ENCODE peak calls at places on chromosomes 12 and 14, in four cellular contexts. K is transverse colon, N is HCT116, F is breast epithelium. Z is an unnamed sample. For H3K9me3, the result is how much of the 10 kb centered on the place peaks cover.

GRCh38 chr14:20418501-20418909 is 5.2 kb upstream of the TEP1 start:
- DNase-seq in F (no peak), K (peak), N (no peak), Z (no peak)

GRCh38 chr12:104539063-104539462 is 82.3 kb downstream of the CHST11 start:
- DNase-seq in K (no peak), F (no peak), N (no peak), Z (no peak)

GRCh38 chr12:7058163-7058845 is 2.2 kb upstream of the C1S start:
- DNase-seq in N (no peak), F (no peak), K (no peak), Z (no peak)

GRCh38 chr12:4270670-4271432 is 2.7 kb upstream of the CCND2 start:
- DNase-seq in F (no peak), K (peak), N (no peak), Z (peak)

GRCh38 chr14:21541413-21542074 is 15.4 kb upstream of the SALL2 start:
- DNase-seq in K (no peak), N (no peak), F (no peak), Z (no peak)

GRCh38 chr12:122228092-122228491 is 2.2 kb upstream of the DIABLO start:
- DNase-seq in F (no peak), N (no peak), K (no peak), Z (no peak)

GRCh38 chr12:1845427-1845826 is 25.1 kb downstream of the LRTM2 start:
- DNase-seq in N (no peak), F (peak), K (peak), Z (no peak)

GRCh38 chr12:91984571-91984970 is 161.1 kb downstream of the BTG1 start:
- DNase-seq in N (no peak), K (no peak), F (no peak), Z (no peak)

GRCh38 chr14:30655658-30656057 is 33.5 kb downstream of the SCFD1 start:
- DNase-seq in N (no peak), K (no peak), F (no peak), Z (no peak)

GRCh38 chr12:30746190-30746589 is 8.6 kb downstream of the CAPRIN2 start:
- DNase-seq in K (no peak), F (no peak), N (no peak), Z (no peak)

GRCh38 chr12:98743362-98743953 is 98.4 kb downstream of the APAF1 start:
- DNase-seq in N (peak), F (no peak), K (no peak), Z (no peak)

GRCh38 chr12:109687250-109687649 is 26.4 kb upstream of the FAM222A start:
- DNase-seq in N (no peak), F (no peak), K (peak), Z (peak)

GRCh38 chr14:92553456-92553855 is 39.9 kb downstream of the RIN3 start:
- DNase-seq in K (no peak), N (no peak), F (no peak), Z (no peak)

GRCh38 chr14:51081209-51081608 is 13.7 kb downstream of the TRIM9 start:
- DNase-seq in N (no peak), K (no peak), F (no peak), Z (no peak)

GRCh38 chr12:42090899-42091298 is 53.8 kb downstream of the GXYLT1 start:
- DNase-seq in F (no peak), K (no peak), N (no peak), Z (no peak)

GRCh38 chr12:113277511-113277910 is 56.2 kb downstream of the TPCN1 start:
- DNase-seq in N (no peak), K (no peak), F (no peak), Z (no peak)

GRCh38 chr14:77026166-77026929 is 2.2 kb downstream of the IRF2BPL start:
- DNase-seq in K (no peak), N (no peak), F (no peak), Z (peak)

GRCh38 chr12:92030618-92031017 is 115.0 kb downstream of the BTG1 start:
- DNase-seq in K (peak), N (no peak), F (no peak), Z (peak)

GRCh38 chr12:54292083-54292930 is 8.5 kb downstream of the NFE2 start:
- DNase-seq in K (no peak), F (no peak), N (no peak), Z (no peak)

GRCh38 chr12:85872497-85873091 is 1.5 kb upstream of the NTS start:
- DNase-seq in K (no peak), N (peak), F (no peak), Z (no peak)

GRCh38 chr14:104387385-104388010 is 192.1 kb upstream of the C14orf180 start:
- DNase-seq in K (peak), F (peak), N (no peak), Z (peak)

GRCh38 chr14:20632831-20633771 is 8.4 kb downstream of the OR6S1 start:
- DNase-seq in N (no peak), F (no peak), K (peak), Z (peak)

GRCh38 chr12:122190842-122191668 is 8.1 kb downstream of the LRRC43 start:
- DNase-seq in N (peak), K (peak), F (no peak), Z (peak)

DNA sequence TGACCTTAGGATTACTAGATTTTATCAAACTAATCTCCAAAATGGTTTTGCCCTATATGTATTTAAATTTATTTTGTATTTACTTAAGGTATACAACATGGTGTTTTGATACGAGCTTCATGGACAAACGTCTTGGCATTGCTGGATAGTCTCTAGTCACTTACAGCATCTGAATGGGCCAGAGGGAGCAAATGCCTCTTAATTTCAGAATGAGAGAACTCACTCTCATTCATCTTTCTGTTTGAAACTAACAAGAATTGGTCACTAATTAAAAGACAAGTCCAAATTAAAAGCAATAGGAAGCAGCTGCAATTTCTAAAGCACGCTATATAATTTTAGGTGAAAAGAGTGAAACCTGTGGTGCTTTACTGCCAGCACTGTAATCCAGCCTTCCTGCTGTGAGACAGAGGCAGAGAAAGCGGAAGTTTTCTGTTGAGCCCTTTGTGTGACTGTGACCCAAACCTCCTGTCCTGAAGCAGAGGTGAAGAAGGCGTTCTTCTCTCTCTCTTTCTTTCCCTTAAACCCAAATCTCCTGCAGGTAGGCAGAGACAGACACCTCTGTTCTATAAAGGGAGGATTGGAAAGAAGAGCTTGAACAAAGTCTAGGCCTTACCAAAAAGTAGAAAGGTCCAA is 184.6 kb upstream of the NAV3 start:
- DNase-seq in K (no peak), N (no peak), F (no peak), Z (no peak)
- H3K4me3 ChIP-seq in K (no peak), N (no peak), F (no peak), Z (no peak)

GRCh38 chr12:116547955-116548471 is 11.2 kb upstream of the MAP1LC3B2 start:
- DNase-seq in F (no peak), N (no peak), K (no peak), Z (no peak)

GRCh38 chr12:116545936-116546335 is 13.2 kb upstream of the MAP1LC3B2 start:
- DNase-seq in K (no peak), N (no peak), F (no peak), Z (no peak)

GRCh38 chr12:116541547-116542344 is 17.4 kb upstream of the MAP1LC3B2 start:
- DNase-seq in K (no peak), F (no peak), N (no peak), Z (no peak)

GRCh38 chr12:116542345-116542950 is 16.7 kb upstream of the MAP1LC3B2 start:
- DNase-seq in N (no peak), K (no peak), F (no peak), Z (no peak)

GRCh38 chr12:116544656-116545055 is 14.5 kb upstream of the MAP1LC3B2 start:
- DNase-seq in F (no peak), N (no peak), K (peak), Z (no peak)
- TF ChIP-seq POLR2AphosphoS5 in F (no peak), N (no peak), K (peak), Z (no peak)

GRCh38 chr12:12365442-12365802 is 8.5 kb downstream of the BORCS5 start:
- DNase-seq in K (no peak), N (no peak), F (no peak), Z (no peak)

GRCh38 chr12:12367096-12367998 is 10.5 kb downstream of the BORCS5 start:
- DNase-seq in N (no peak), F (no peak), K (no peak), Z (no peak)

GRCh38 chr12:12365931-12366431 is 9.1 kb downstream of the BORCS5 start:
- DNase-seq in F (no peak), K (no peak), N (no peak), Z (no peak)

GRCh38 chr12:12364787-12365441 is 8.0 kb downstream of the BORCS5 start:
- DNase-seq in K (no peak), N (no peak), F (no peak), Z (no peak)
- H3K9me3 ChIP-seq in K (under half), N (under half), F (under half), Z (under half)

GRCh38 chr12:68102731-68103130 is 56.8 kb downstream of the IFNG start:
- DNase-seq in N (no peak), K (no peak), F (no peak), Z (no peak)
- H3K4me3 ChIP-seq in N (no peak), K (no peak), F (no peak), Z (no peak)

GRCh38 chr14:101973356-101973755 is 9.0 kb downstream of the DYNC1H1 start:
- DNase-seq in F (no peak), N (no peak), K (no peak), Z (no peak)

GRCh38 chr14:101975231-101975630 is 10.9 kb downstream of the DYNC1H1 start:
- DNase-seq in K (no peak), N (no peak), F (no peak), Z (no peak)

GRCh38 chr14:101970830-101971400 is 6.5 kb downstream of the DYNC1H1 start:
- DNase-seq in K (no peak), N (no peak), F (no peak), Z (no peak)

GRCh38 chr14:101969480-101969879 is 5.1 kb downstream of the DYNC1H1 start:
- DNase-seq in F (no peak), N (no peak), K (no peak), Z (no peak)

DNA sequence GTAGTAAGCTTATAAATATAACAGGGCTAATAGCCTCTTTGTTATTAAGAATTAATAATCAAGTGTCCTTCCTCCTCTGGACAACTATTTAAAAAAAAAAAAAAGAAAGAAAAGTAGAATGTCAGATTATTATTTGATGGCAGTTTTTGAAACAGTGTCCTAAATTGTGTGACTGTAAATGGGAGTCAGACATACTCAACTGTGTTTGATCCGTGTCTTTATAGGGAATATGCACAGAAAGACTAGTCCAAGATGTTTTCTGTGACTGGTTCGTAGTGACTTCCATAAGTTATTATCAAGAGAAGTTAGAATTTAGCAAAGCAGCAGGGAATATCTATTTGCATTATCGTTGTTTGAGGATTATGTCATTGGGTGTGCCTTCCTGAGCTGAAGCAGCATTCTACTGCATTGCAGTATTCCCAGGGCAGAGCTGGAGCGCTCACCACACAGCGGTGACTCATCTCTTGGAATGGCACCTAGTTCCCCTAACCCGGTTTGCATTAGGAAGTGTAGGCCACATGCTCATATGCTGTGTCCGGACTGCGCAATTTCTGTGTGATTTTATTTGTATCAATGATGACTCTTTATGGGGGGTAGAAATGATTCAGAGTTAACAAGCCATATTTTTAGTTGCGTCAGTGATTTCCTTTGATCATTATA is 7.9 kb downstream of the DYNC1H1 start:
- DNase-seq in N (peak), F (peak), K (peak), Z (no peak)
- TF ChIP-seq POLR2AphosphoS5 in N (peak), F (peak), K (peak), Z (no peak)